ENCODE peak calls at places on chromosome 4, in six cellular contexts. One of them, this sample, is unnamed.

GRCh38 chr4:34200535-34200934 is 2043.8 kb downstream of the ARAP2 start:
- DNase-seq in ovary: no peak
- DNase-seq in prostate gland: no peak
- DNase-seq in IMR-90: no peak
- DNase-seq in uterus: no peak
- DNase-seq in right lobe of liver: peak
- DNase-seq in this sample: no peak

GRCh38 chr4:4677825-4678522 is 136.1 kb upstream of the STX18 start:
- DNase-seq in uterus: peak
- DNase-seq in IMR-90: peak
- DNase-seq in prostate gland: no peak
- DNase-seq in right lobe of liver: no peak
- DNase-seq in ovary: no peak
- DNase-seq in this sample: no peak

GRCh38 chr4:100929753-100930152 is 411.9 kb upstream of the EMCN start:
- DNase-seq in IMR-90: no peak
- DNase-seq in uterus: no peak
- DNase-seq in right lobe of liver: no peak
- DNase-seq in ovary: no peak
- DNase-seq in prostate gland: no peak
- DNase-seq in this sample: no peak

GRCh38 chr4:38166082-38166481 is 205.9 kb downstream of the PTTG2 start:
- DNase-seq in right lobe of liver: no peak
- DNase-seq in uterus: no peak
- DNase-seq in IMR-90: no peak
- DNase-seq in ovary: no peak
- DNase-seq in prostate gland: no peak
- DNase-seq in this sample: no peak

GRCh38 chr4:65668201-65669007 is 1.9 kb downstream of the EPHA5 start:
- DNase-seq in prostate gland: peak
- DNase-seq in IMR-90: no peak
- DNase-seq in ovary: peak
- DNase-seq in right lobe of liver: no peak
- DNase-seq in uterus: peak
- DNase-seq in this sample: no peak

GRCh38 chr4:20252656-20253271 is 1.1 kb downstream of the SLIT2 start:
- DNase-seq in IMR-90: peak
- DNase-seq in prostate gland: no peak
- DNase-seq in right lobe of liver: peak
- DNase-seq in uterus: peak
- DNase-seq in ovary: peak
- DNase-seq in this sample: no peak

GRCh38 chr4:185771696-185772390 is 40.2 kb downstream of the SORBS2 start:
- DNase-seq in IMR-90: no peak
- DNase-seq in prostate gland: no peak
- DNase-seq in ovary: no peak
- DNase-seq in right lobe of liver: no peak
- DNase-seq in uterus: no peak
- DNase-seq in this sample: no peak

GRCh38 chr4:83115000-83115399 is 471 bp upstream of the PLAC8 start:
- DNase-seq in IMR-90: peak
- DNase-seq in right lobe of liver: no peak
- DNase-seq in ovary: no peak
- DNase-seq in uterus: no peak
- DNase-seq in prostate gland: no peak
- DNase-seq in this sample: no peak

GRCh38 chr4:38989487-38989886 is 42.7 kb downstream of the TMEM156 start:
- DNase-seq in IMR-90: peak
- DNase-seq in ovary: no peak
- DNase-seq in prostate gland: no peak
- DNase-seq in uterus: no peak
- DNase-seq in right lobe of liver: no peak
- DNase-seq in this sample: no peak

GRCh38 chr4:88591787-88592599 is at the start of gene HERC3:
- DNase-seq in prostate gland: peak
- DNase-seq in IMR-90: peak
- DNase-seq in ovary: peak
- DNase-seq in uterus: peak
- DNase-seq in right lobe of liver: peak
- DNase-seq in this sample: peak

GRCh38 chr4:88597970-88598369 is 5.7 kb downstream of the HERC3 start:
- DNase-seq in IMR-90: no peak
- DNase-seq in ovary: no peak
- DNase-seq in prostate gland: no peak
- DNase-seq in uterus: no peak
- DNase-seq in right lobe of liver: no peak
- DNase-seq in this sample: no peak

GRCh38 chr4:88587285-88587684 is 5.0 kb upstream of the HERC3 start:
- DNase-seq in prostate gland: no peak
- DNase-seq in IMR-90: no peak
- DNase-seq in uterus: no peak
- DNase-seq in right lobe of liver: no peak
- DNase-seq in ovary: no peak
- DNase-seq in this sample: no peak

DNA sequence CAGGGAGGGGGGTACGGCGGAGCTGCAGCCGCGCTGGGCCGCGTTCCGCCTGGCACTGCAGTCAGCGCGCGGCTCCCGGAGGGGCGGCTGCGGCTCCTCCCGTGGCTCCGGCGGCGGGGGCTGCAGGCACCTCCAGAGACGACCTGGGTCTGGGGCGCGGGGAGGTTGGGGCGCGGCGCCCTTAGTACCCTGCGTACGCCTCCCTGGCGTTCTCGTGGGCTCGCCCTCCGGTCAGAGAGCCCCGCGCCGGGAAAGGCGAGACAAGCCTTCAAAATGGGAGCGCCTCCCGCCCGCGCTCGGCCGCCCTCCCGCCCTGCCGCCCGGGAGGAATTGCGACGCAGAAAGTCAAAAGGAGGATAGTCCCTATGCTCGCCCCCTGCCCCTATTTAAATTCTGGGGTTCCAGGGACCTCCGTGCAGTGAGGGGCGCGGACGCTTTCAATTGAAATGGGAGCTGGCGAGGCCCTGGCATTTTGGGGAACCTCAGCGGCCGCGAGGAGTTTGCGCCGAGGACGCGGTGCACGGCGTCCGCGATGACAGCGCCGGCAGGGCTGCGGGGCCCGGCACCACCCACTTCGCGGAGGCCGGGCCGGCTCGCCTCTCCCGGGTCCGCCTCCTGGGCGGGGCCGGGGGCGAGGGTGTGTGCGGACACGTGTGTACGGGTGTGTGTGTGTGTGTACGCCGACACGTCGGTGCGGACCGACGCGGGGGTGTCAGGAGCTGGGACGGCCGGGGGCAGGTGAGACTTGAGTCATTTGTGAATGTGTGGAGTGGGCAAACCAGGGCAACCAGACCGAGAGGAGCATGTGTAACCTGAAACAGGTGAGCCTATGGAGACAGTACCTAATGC is 544 bp downstream of the HERC3 start:
- DNase-seq in prostate gland: peak
- DNase-seq in ovary: peak
- DNase-seq in IMR-90: peak
- DNase-seq in right lobe of liver: peak
- DNase-seq in uterus: peak
- DNase-seq in this sample: peak
- TF ChIP-seq POLR2A in prostate gland: peak
- TF ChIP-seq POLR2A in ovary: peak
- TF ChIP-seq POLR2A in IMR-90: no peak
- TF ChIP-seq POLR2A in right lobe of liver: peak
- TF ChIP-seq POLR2A in uterus: peak
- TF ChIP-seq POLR2A in this sample: peak

GRCh38 chr4:42656986-42657792 is at the start of gene ATP8A1:
- DNase-seq in ovary: peak
- DNase-seq in uterus: peak
- DNase-seq in IMR-90: peak
- DNase-seq in prostate gland: peak
- DNase-seq in right lobe of liver: peak
- DNase-seq in this sample: peak
- TF ChIP-seq CTCF in ovary: peak
- TF ChIP-seq CTCF in uterus: no peak
- TF ChIP-seq CTCF in IMR-90: no peak
- TF ChIP-seq CTCF in prostate gland: peak
- TF ChIP-seq CTCF in right lobe of liver: no peak
- TF ChIP-seq CTCF in this sample: peak

GRCh38 chr4:145155268-145155870 is 25.0 kb downstream of the OTUD4 start:
- DNase-seq in ovary: no peak
- DNase-seq in IMR-90: no peak
- DNase-seq in prostate gland: no peak
- DNase-seq in right lobe of liver: no peak
- DNase-seq in uterus: no peak
- DNase-seq in this sample: no peak
- H3K27ac ChIP-seq in ovary: no peak
- H3K27ac ChIP-seq in IMR-90: no peak
- H3K27ac ChIP-seq in prostate gland: no peak
- H3K27ac ChIP-seq in right lobe of liver: no peak
- H3K27ac ChIP-seq in uterus: no peak
- H3K27ac ChIP-seq in this sample: no peak

GRCh38 chr4:42646013-42646784 is 10.7 kb downstream of the ATP8A1 start:
- DNase-seq in uterus: no peak
- DNase-seq in right lobe of liver: no peak
- DNase-seq in prostate gland: no peak
- DNase-seq in IMR-90: no peak
- DNase-seq in ovary: no peak
- DNase-seq in this sample: no peak

GRCh38 chr4:42644897-42645296 is 12.0 kb downstream of the ATP8A1 start:
- DNase-seq in right lobe of liver: no peak
- DNase-seq in uterus: no peak
- DNase-seq in IMR-90: no peak
- DNase-seq in prostate gland: no peak
- DNase-seq in ovary: no peak
- DNase-seq in this sample: no peak

GRCh38 chr4:42641696-42642095 is 15.2 kb downstream of the ATP8A1 start:
- DNase-seq in prostate gland: no peak
- DNase-seq in uterus: no peak
- DNase-seq in IMR-90: no peak
- DNase-seq in right lobe of liver: no peak
- DNase-seq in ovary: no peak
- DNase-seq in this sample: no peak

GRCh38 chr4:42642136-42642797 is 14.6 kb downstream of the ATP8A1 start:
- DNase-seq in uterus: no peak
- DNase-seq in right lobe of liver: no peak
- DNase-seq in IMR-90: no peak
- DNase-seq in prostate gland: no peak
- DNase-seq in ovary: no peak
- DNase-seq in this sample: no peak

GRCh38 chr4:42643685-42644084 is 13.2 kb downstream of the ATP8A1 start:
- DNase-seq in right lobe of liver: no peak
- DNase-seq in uterus: no peak
- DNase-seq in prostate gland: no peak
- DNase-seq in IMR-90: no peak
- DNase-seq in ovary: no peak
- DNase-seq in this sample: no peak
- TF ChIP-seq POLR2A in right lobe of liver: no peak
- TF ChIP-seq POLR2A in uterus: no peak
- TF ChIP-seq POLR2A in prostate gland: no peak
- TF ChIP-seq POLR2A in IMR-90: no peak
- TF ChIP-seq POLR2A in ovary: no peak
- TF ChIP-seq POLR2A in this sample: no peak

GRCh38 chr4:126047114-126047513 is 732.4 kb downstream of the FAT4 start:
- DNase-seq in uterus: no peak
- DNase-seq in ovary: no peak
- DNase-seq in prostate gland: no peak
- DNase-seq in IMR-90: no peak
- DNase-seq in right lobe of liver: no peak
- DNase-seq in this sample: no peak

GRCh38 chr4:126057371-126057770 is 742.6 kb downstream of the FAT4 start:
- DNase-seq in ovary: no peak
- DNase-seq in prostate gland: no peak
- DNase-seq in IMR-90: no peak
- DNase-seq in uterus: no peak
- DNase-seq in right lobe of liver: no peak
- DNase-seq in this sample: no peak

GRCh38 chr4:126046081-126046614 is 731.4 kb downstream of the FAT4 start:
- DNase-seq in prostate gland: no peak
- DNase-seq in IMR-90: peak
- DNase-seq in ovary: no peak
- DNase-seq in uterus: no peak
- DNase-seq in right lobe of liver: no peak
- DNase-seq in this sample: no peak

GRCh38 chr4:126051709-126052424 is 737.1 kb downstream of the FAT4 start:
- DNase-seq in uterus: no peak
- DNase-seq in right lobe of liver: no peak
- DNase-seq in IMR-90: peak
- DNase-seq in prostate gland: no peak
- DNase-seq in ovary: no peak
- DNase-seq in this sample: no peak
- TF ChIP-seq CTCF in uterus: no peak
- TF ChIP-seq CTCF in right lobe of liver: no peak
- TF ChIP-seq CTCF in IMR-90: peak
- TF ChIP-seq CTCF in prostate gland: peak
- TF ChIP-seq CTCF in ovary: no peak
- TF ChIP-seq CTCF in this sample: no peak

GRCh38 chr4:24209891-24210290 is 320.0 kb upstream of the PPARGC1A start:
- DNase-seq in IMR-90: no peak
- DNase-seq in uterus: no peak
- DNase-seq in ovary: no peak
- DNase-seq in right lobe of liver: no peak
- DNase-seq in prostate gland: no peak
- DNase-seq in this sample: no peak
- H3K27ac ChIP-seq in IMR-90: peak
- H3K27ac ChIP-seq in uterus: no peak
- H3K27ac ChIP-seq in ovary: no peak
- H3K27ac ChIP-seq in right lobe of liver: peak
- H3K27ac ChIP-seq in prostate gland: no peak
- H3K27ac ChIP-seq in this sample: no peak

This sample was measured in Peyer's patch.